ENCODE peak calls at places on chromosomes 12 and 14, in four cellular contexts. One of them, this sample, is unnamed.

GRCh38 chr14:99853206-99853605 is 60.0 kb downstream of the EML1 start:
- DNase-seq in K562: no peak
- DNase-seq in GM12878: no peak
- DNase-seq in HEK293T: no peak
- DNase-seq in this sample: no peak

GRCh38 chr14:64465208-64465821 is at the start of gene AKAP5:
- DNase-seq in K562: peak
- DNase-seq in HEK293T: peak
- DNase-seq in GM12878: no peak
- DNase-seq in this sample: peak

GRCh38 chr12:119222222-119222951 is 43.7 kb downstream of the HSPB8 start:
- DNase-seq in GM12878: no peak
- DNase-seq in K562: no peak
- DNase-seq in HEK293T: no peak
- DNase-seq in this sample: no peak

GRCh38 chr12:103742349-103742784 is 98.7 kb downstream of the NT5DC3 start:
- DNase-seq in K562: no peak
- DNase-seq in HEK293T: no peak
- DNase-seq in GM12878: no peak
- DNase-seq in this sample: no peak

GRCh38 chr14:20684662-20685456 is 499 bp downstream of the RNASE4 start:
- DNase-seq in HEK293T: no peak
- DNase-seq in GM12878: no peak
- DNase-seq in K562: no peak
- DNase-seq in this sample: peak

GRCh38 chr12:46775796-46776195 is 50.0 kb downstream of the SLC38A4 start:
- DNase-seq in K562: no peak
- DNase-seq in HEK293T: no peak
- DNase-seq in GM12878: no peak
- DNase-seq in this sample: peak

GRCh38 chr14:52067873-52068740 is 752 bp downstream of the NID2 start:
- DNase-seq in HEK293T: peak
- DNase-seq in GM12878: no peak
- DNase-seq in K562: no peak
- DNase-seq in this sample: no peak

GRCh38 chr12:82730832-82731497 is 44.3 kb downstream of the TMTC2 start:
- DNase-seq in HEK293T: no peak
- DNase-seq in GM12878: no peak
- DNase-seq in K562: no peak
- DNase-seq in this sample: peak

GRCh38 chr14:102392506-102392905 is 29.8 kb downstream of the TECPR2 start:
- DNase-seq in K562: no peak
- DNase-seq in HEK293T: no peak
- DNase-seq in GM12878: no peak
- DNase-seq in this sample: no peak

GRCh38 chr14:57574617-57575288 is 81.1 kb upstream of the CCDC198 start:
- DNase-seq in HEK293T: no peak
- DNase-seq in GM12878: no peak
- DNase-seq in K562: no peak
- DNase-seq in this sample: peak

GRCh38 chr12:92987362-92987761 is 58.3 kb upstream of the EEA1 start:
- DNase-seq in GM12878: no peak
- DNase-seq in HEK293T: peak
- DNase-seq in K562: peak
- DNase-seq in this sample: peak

GRCh38 chr12:67572492-67572891 is 76.1 kb upstream of the DYRK2 start:
- DNase-seq in K562: no peak
- DNase-seq in HEK293T: no peak
- DNase-seq in GM12878: no peak
- DNase-seq in this sample: no peak

GRCh38 chr12:130401703-130402102 is 64.0 kb downstream of the PIWIL1 start:
- DNase-seq in HEK293T: peak
- DNase-seq in K562: no peak
- DNase-seq in GM12878: no peak
- DNase-seq in this sample: peak

GRCh38 chr14:85280074-85280473 is 249.9 kb upstream of the FLRT2 start:
- DNase-seq in HEK293T: no peak
- DNase-seq in K562: no peak
- DNase-seq in GM12878: no peak
- DNase-seq in this sample: no peak
- TF ChIP-seq FOXK2 in HEK293T: no peak
- TF ChIP-seq FOXK2 in K562: no peak
- TF ChIP-seq FOXK2 in GM12878: no peak
- TF ChIP-seq FOXK2 in this sample: no peak

GRCh38 chr14:87745507-87746118 is 247.4 kb downstream of the GALC start:
- DNase-seq in HEK293T: peak
- DNase-seq in K562: peak
- DNase-seq in GM12878: no peak
- DNase-seq in this sample: peak
- TF ChIP-seq FOXK2 in HEK293T: no peak
- TF ChIP-seq FOXK2 in K562: no peak
- TF ChIP-seq FOXK2 in GM12878: no peak
- TF ChIP-seq FOXK2 in this sample: no peak

GRCh38 chr14:60724080-60724618 is at the start of gene SIX4:
- DNase-seq in HEK293T: peak
- DNase-seq in GM12878: no peak
- DNase-seq in K562: peak
- DNase-seq in this sample: peak
- TF ChIP-seq FOXK2 in HEK293T: no peak
- TF ChIP-seq FOXK2 in GM12878: no peak
- TF ChIP-seq FOXK2 in K562: peak
- TF ChIP-seq FOXK2 in this sample: no peak

DNA sequence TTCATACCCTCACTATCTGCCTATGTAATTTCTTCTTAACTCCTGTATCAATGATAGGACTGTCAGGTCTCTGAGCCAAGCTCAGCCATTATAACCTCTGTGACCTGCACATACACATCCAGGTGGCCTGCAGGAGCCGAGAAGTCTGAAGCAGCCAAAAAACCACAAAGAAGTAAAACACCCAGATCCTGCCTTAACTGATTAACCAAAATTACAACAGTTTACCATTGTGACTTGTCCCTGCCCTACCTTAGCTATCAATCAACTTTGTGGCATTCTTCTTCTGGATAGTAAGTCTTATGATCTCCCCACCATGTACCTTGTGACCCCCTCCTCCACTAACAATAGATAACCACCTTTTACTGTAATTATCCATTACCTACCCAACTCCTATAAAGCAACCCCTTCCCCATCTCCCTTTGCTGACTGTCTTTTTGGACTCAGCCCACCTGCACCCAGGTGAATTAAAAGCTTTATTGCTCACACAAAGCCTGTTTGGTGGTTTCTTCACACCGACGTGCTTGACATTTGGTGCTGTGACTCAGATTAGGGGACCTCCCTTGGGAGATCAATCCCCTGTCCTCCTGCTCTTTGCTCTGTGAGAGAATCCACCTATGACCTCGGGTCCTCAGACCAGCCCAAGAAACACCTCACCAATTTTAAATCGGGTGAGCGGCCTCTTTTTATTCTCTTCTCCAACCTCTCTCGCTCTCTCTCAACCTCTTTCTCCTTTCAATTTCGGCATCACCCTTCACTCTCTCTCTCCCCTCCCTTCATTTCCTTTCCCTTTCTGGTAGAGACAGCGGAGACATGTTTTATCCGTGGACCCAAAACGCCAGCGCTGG is 11.5 kb upstream of the LGMN start:
- DNase-seq in GM12878: peak
- DNase-seq in K562: no peak
- DNase-seq in HEK293T: no peak
- DNase-seq in this sample: no peak
- TF ChIP-seq FOXK2 in GM12878: no peak
- TF ChIP-seq FOXK2 in K562: no peak
- TF ChIP-seq FOXK2 in HEK293T: no peak
- TF ChIP-seq FOXK2 in this sample: no peak

DNA sequence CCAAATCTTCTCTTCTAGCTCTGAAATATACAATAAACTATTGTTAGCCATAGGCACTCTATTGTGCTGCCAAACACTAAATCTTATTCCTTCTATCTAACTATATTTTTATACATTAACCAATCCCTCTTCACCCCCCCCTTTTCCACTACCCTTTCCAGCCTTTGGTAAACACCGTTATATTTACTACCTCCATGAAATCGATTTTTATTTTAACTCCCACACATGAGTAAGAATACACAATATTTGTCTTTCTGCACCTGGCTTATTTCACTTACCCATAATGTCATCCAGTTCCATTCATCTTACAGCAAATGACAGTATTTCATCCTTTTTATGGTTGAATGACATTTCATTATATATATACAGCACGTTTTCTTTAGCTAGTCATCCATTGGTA is 34.0 kb upstream of the PLBD1 start:
- DNase-seq in K562: no peak
- DNase-seq in HEK293T: no peak
- DNase-seq in GM12878: no peak
- DNase-seq in this sample: no peak
- TF ChIP-seq FOXK2 in K562: no peak
- TF ChIP-seq FOXK2 in HEK293T: no peak
- TF ChIP-seq FOXK2 in GM12878: no peak
- TF ChIP-seq FOXK2 in this sample: no peak

DNA sequence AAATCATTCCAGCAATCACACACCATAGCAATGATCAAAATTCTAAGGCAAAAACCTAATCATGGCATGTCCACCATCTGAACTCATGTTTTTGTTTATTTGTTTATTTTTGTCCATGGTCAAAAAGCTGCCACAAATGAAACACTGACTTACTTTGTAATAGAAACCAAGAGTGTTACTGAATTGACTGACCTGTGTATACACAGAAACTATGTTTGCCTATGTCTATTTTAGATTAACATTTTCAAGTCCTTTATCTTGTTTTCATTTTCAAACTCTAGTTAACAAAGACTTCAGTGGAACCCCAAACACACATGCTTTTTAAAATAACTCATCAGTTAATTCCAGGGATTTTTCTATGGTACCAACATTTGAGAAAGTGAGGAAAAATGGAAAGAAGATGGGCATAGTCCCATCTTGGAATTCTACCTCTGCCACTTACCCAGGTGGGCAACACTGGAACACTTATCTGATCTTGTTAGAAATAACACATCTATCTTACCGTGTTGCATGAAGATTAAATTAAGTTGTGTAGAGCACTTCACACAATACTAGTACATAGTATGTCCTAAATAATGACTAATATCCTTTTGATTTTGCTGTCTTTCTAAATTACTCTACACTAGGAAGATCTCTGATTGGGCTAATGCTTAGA is 6.4 kb downstream of the LUM start:
- DNase-seq in HEK293T: no peak
- DNase-seq in GM12878: no peak
- DNase-seq in K562: no peak
- DNase-seq in this sample: no peak
- TF ChIP-seq FOXK2 in HEK293T: no peak
- TF ChIP-seq FOXK2 in GM12878: no peak
- TF ChIP-seq FOXK2 in K562: no peak
- TF ChIP-seq FOXK2 in this sample: no peak

GRCh38 chr14:22291406-22291805 is 297.6 kb downstream of the DAD1 start:
- DNase-seq in K562: no peak
- DNase-seq in GM12878: no peak
- DNase-seq in HEK293T: no peak
- DNase-seq in this sample: no peak

GRCh38 chr14:22285991-22286390 is 303.0 kb downstream of the DAD1 start:
- DNase-seq in K562: no peak
- DNase-seq in GM12878: no peak
- DNase-seq in HEK293T: no peak
- DNase-seq in this sample: no peak

GRCh38 chr14:22289570-22289969 is 299.5 kb downstream of the DAD1 start:
- DNase-seq in K562: no peak
- DNase-seq in GM12878: no peak
- DNase-seq in HEK293T: no peak
- DNase-seq in this sample: no peak
- TF ChIP-seq FOXK2 in K562: no peak
- TF ChIP-seq FOXK2 in GM12878: no peak
- TF ChIP-seq FOXK2 in HEK293T: no peak
- TF ChIP-seq FOXK2 in this sample: no peak

GRCh38 chr14:22471545-22472121 is 117.4 kb downstream of the DAD1 start:
- DNase-seq in K562: peak
- DNase-seq in HEK293T: peak
- DNase-seq in GM12878: no peak
- DNase-seq in this sample: peak
- TF ChIP-seq FOXK2 in K562: no peak
- TF ChIP-seq FOXK2 in HEK293T: no peak
- TF ChIP-seq FOXK2 in GM12878: no peak
- TF ChIP-seq FOXK2 in this sample: no peak

DNA sequence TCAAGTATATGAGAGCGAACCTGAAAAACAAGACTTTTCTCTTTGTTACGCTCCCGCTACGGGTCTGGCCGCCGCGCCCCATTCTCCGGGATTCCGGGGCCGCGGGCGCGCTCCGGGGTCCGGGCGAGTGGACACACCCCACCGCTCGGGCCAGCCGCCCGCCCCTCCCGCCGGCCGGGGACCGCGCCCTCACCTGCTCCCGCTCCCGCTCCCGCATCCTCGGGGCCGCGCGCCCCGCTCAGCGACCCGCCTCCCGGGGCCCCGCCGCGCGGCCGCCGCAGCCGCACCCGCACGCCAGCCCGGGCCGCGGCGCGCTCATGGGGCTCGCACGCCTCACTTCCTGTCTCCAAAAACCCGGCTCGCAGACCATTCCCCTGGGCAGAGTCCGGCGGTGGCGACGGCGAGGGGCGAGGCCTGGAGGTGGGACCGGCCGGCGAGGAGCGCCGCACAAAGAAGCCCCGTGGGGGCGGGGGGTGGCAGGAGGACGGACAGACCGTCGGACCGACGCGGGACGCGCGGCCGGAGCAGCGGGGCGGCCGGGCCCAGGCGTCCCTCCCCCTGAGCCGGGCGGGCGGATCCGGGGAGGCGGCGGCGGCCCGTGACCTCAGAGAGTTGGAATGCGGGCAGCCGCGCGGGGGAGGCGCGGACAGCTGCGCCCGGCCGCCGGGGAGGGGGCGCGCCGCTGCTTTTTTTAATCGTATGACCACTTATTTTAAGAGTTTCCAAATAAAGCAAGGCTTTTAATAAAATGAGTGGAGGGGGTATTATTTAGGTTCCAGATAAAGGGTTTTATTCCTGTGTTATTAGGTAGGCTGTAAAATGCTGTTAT is at the start of gene PTPN21:
- DNase-seq in HEK293T: peak
- DNase-seq in K562: peak
- DNase-seq in GM12878: no peak
- DNase-seq in this sample: peak
- TF ChIP-seq FOXK2 in HEK293T: no peak
- TF ChIP-seq FOXK2 in K562: no peak
- TF ChIP-seq FOXK2 in GM12878: no peak
- TF ChIP-seq FOXK2 in this sample: no peak